ENCODE peak calls at places on chromosomes 1 and 21, in five cellular contexts. One of them, this sample, is unnamed. For H3K4me1, the result is how much of the 10 kb centered on the place peaks cover.

GRCh38 chr1:61254629-61255323 is 172.4 kb downstream of the NFIA start:
- DNase-seq in PC-3: peak
- DNase-seq in upper lobe of right lung: no peak
- DNase-seq in K562: no peak
- DNase-seq in stomach: no peak
- DNase-seq in this sample: no peak

GRCh38 chr21:24514081-24514733 is 1093.1 kb downstream of the MRPL39 start:
- DNase-seq in PC-3: peak
- DNase-seq in upper lobe of right lung: no peak
- DNase-seq in K562: no peak
- DNase-seq in stomach: no peak
- DNase-seq in this sample: no peak

GRCh38 chr1:48767957-48768510 is 8.7 kb downstream of the BEND5 start:
- DNase-seq in PC-3: no peak
- DNase-seq in upper lobe of right lung: no peak
- DNase-seq in K562: no peak
- DNase-seq in stomach: no peak
- DNase-seq in this sample: no peak

GRCh38 chr1:1032428-1032827 is 12.5 kb downstream of the AGRN start:
- DNase-seq in PC-3: no peak
- DNase-seq in upper lobe of right lung: no peak
- DNase-seq in K562: no peak
- DNase-seq in stomach: peak
- DNase-seq in this sample: no peak

GRCh38 chr1:209800984-209801834 is 4.7 kb downstream of the IRF6 start:
- DNase-seq in PC-3: no peak
- DNase-seq in upper lobe of right lung: no peak
- DNase-seq in K562: no peak
- DNase-seq in stomach: peak
- DNase-seq in this sample: no peak

GRCh38 chr1:222794656-222795474 is 20.0 kb upstream of the DISP1 start:
- DNase-seq in PC-3: peak
- DNase-seq in upper lobe of right lung: no peak
- DNase-seq in K562: no peak
- DNase-seq in stomach: peak
- DNase-seq in this sample: no peak

GRCh38 chr1:21594495-21594894 is 74.7 kb downstream of the RAP1GAP start:
- DNase-seq in PC-3: peak
- DNase-seq in upper lobe of right lung: no peak
- DNase-seq in K562: no peak
- DNase-seq in stomach: no peak
- DNase-seq in this sample: no peak

GRCh38 chr1:53172751-53173498 is 23.7 kb upstream of the CPT2 start:
- DNase-seq in PC-3: peak
- DNase-seq in upper lobe of right lung: no peak
- DNase-seq in K562: peak
- DNase-seq in stomach: no peak
- DNase-seq in this sample: no peak

GRCh38 chr1:101592861-101593260 is 356.0 kb downstream of the S1PR1 start:
- DNase-seq in PC-3: no peak
- DNase-seq in upper lobe of right lung: no peak
- DNase-seq in K562: no peak
- DNase-seq in stomach: no peak
- DNase-seq in this sample: no peak

GRCh38 chr1:206590025-206590834 is 22.0 kb downstream of the EIF2D start:
- DNase-seq in PC-3: peak
- DNase-seq in upper lobe of right lung: no peak
- DNase-seq in K562: peak
- DNase-seq in stomach: no peak
- DNase-seq in this sample: no peak

GRCh38 chr1:167836197-167836596 is 77.7 kb downstream of the ADCY10 start:
- DNase-seq in PC-3: no peak
- DNase-seq in upper lobe of right lung: no peak
- DNase-seq in K562: no peak
- DNase-seq in stomach: no peak
- DNase-seq in this sample: no peak

GRCh38 chr1:203281851-203282661 is 23.3 kb upstream of the BTG2 start:
- DNase-seq in PC-3: no peak
- DNase-seq in upper lobe of right lung: no peak
- DNase-seq in K562: no peak
- DNase-seq in stomach: no peak
- DNase-seq in this sample: no peak
- H3K4me1 ChIP-seq in PC-3: under half
- H3K4me1 ChIP-seq in upper lobe of right lung: under half
- H3K4me1 ChIP-seq in K562: under half
- H3K4me1 ChIP-seq in stomach: half or more
- H3K4me1 ChIP-seq in this sample: half or more

GRCh38 chr1:207805841-207806421 is 54.1 kb downstream of the CD46 start:
- DNase-seq in PC-3: peak
- DNase-seq in upper lobe of right lung: no peak
- DNase-seq in K562: peak
- DNase-seq in stomach: peak
- DNase-seq in this sample: peak

GRCh38 chr1:207808911-207809555 is 57.2 kb downstream of the CD46 start:
- DNase-seq in PC-3: no peak
- DNase-seq in upper lobe of right lung: no peak
- DNase-seq in K562: no peak
- DNase-seq in stomach: no peak
- DNase-seq in this sample: no peak

GRCh38 chr1:207806531-207807394 is 54.9 kb downstream of the CD46 start:
- DNase-seq in PC-3: peak
- DNase-seq in upper lobe of right lung: no peak
- DNase-seq in K562: no peak
- DNase-seq in stomach: no peak
- DNase-seq in this sample: no peak

GRCh38 chr1:207808322-207808705 is 56.5 kb downstream of the CD46 start:
- DNase-seq in PC-3: no peak
- DNase-seq in upper lobe of right lung: no peak
- DNase-seq in K562: no peak
- DNase-seq in stomach: no peak
- DNase-seq in this sample: no peak

DNA sequence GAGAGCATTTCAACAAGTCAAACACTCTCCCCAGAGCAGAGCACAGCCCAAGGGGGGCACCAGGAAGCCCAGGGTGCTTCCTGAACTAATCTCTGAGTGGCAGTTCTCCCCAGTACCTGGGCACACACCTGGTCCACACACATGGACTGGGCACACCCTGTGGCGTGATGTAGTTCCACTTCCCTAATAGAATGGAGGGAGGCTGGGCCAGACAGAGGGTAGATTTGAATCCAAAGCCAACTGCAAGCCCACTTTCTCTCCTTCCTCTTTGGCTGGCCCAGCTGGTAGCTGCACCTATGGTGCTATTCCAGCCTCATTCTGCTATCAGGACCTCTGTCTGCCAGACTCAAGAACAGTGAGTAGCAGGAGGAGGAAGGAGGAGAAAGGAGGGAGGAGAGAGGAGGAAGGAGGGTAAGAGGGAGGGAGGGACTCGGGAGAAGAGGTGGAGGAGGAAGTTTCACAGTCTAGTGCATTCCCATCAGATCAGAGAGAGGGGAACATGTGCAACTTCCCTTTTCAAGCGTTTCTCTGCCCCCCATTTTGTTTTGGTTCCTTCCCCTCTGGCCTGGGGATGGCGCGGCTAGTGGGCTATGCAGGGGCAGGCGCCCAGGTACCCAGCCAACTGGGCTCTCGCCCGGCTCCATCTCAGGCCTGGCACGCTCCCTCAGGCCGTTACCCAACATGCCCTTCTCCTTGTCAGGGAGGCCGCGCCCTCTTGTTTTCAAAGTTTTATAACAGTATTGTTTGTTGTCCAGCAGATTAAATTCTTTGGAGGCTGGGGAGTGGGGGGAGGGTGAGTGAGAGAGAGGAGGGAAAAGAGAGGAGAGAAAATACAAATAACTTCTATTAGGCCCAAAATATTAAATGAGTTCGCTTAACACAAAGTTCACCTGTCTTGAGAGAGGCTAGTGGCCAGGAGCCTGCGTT is 55.8 kb downstream of the CD46 start:
- DNase-seq in PC-3: no peak
- DNase-seq in upper lobe of right lung: no peak
- DNase-seq in K562: no peak
- DNase-seq in stomach: peak
- DNase-seq in this sample: peak
- TF ChIP-seq CTCF in PC-3: no peak
- TF ChIP-seq CTCF in upper lobe of right lung: no peak
- TF ChIP-seq CTCF in K562: no peak
- TF ChIP-seq CTCF in stomach: no peak
- TF ChIP-seq CTCF in this sample: no peak

GRCh38 chr1:65260851-65261473 is 48.4 kb upstream of the DNAJC6 start:
- DNase-seq in PC-3: peak
- DNase-seq in upper lobe of right lung: no peak
- DNase-seq in K562: peak
- DNase-seq in stomach: no peak
- DNase-seq in this sample: no peak
- H3K27ac ChIP-seq in PC-3: peak
- H3K27ac ChIP-seq in upper lobe of right lung: no peak
- H3K27ac ChIP-seq in K562: peak
- H3K27ac ChIP-seq in stomach: no peak
- H3K27ac ChIP-seq in this sample: no peak

GRCh38 chr1:178529364-178530036 is 16.6 kb downstream of the TEX35 start:
- DNase-seq in PC-3: no peak
- DNase-seq in upper lobe of right lung: no peak
- DNase-seq in K562: no peak
- DNase-seq in stomach: no peak
- DNase-seq in this sample: no peak

GRCh38 chr1:178530037-178530402 is 17.1 kb downstream of the TEX35 start:
- DNase-seq in PC-3: peak
- DNase-seq in upper lobe of right lung: no peak
- DNase-seq in K562: no peak
- DNase-seq in stomach: no peak
- DNase-seq in this sample: no peak

GRCh38 chr1:178531897-178532296 is 19.0 kb downstream of the TEX35 start:
- DNase-seq in PC-3: no peak
- DNase-seq in upper lobe of right lung: no peak
- DNase-seq in K562: no peak
- DNase-seq in stomach: no peak
- DNase-seq in this sample: no peak

GRCh38 chr1:178528963-178529355 is 16.1 kb downstream of the TEX35 start:
- DNase-seq in PC-3: no peak
- DNase-seq in upper lobe of right lung: no peak
- DNase-seq in K562: no peak
- DNase-seq in stomach: no peak
- DNase-seq in this sample: no peak

DNA sequence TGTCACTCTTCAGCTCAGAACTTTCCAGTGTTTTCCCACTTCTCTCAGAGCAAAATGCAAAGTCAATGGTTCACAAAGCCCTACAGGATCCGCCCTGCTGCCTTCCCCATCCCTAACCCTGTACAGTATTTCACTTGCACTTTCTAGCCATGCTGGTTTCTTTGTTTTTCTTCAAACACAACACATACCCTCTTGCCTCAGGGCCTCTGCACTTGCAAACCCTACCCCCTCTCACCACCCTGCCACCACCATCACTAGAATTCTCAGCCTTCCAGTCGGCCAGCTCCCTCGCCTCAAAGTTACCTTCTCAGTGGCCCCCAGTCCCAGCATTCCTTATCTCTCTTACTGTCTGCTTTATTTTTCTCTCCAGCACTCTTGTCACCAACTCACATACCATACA is 17.6 kb downstream of the TEX35 start:
- DNase-seq in PC-3: peak
- DNase-seq in upper lobe of right lung: no peak
- DNase-seq in K562: no peak
- DNase-seq in stomach: no peak
- DNase-seq in this sample: no peak
- H3K4me1 ChIP-seq in PC-3: under half
- H3K4me1 ChIP-seq in upper lobe of right lung: under half
- H3K4me1 ChIP-seq in K562: under half
- H3K4me1 ChIP-seq in stomach: under half
- H3K4me1 ChIP-seq in this sample: under half

GRCh38 chr1:58883888-58884482 is 100.1 kb upstream of the JUN start:
- DNase-seq in PC-3: no peak
- DNase-seq in upper lobe of right lung: no peak
- DNase-seq in K562: peak
- DNase-seq in stomach: no peak
- DNase-seq in this sample: no peak
- TF ChIP-seq CTCF in PC-3: no peak
- TF ChIP-seq CTCF in upper lobe of right lung: no peak
- TF ChIP-seq CTCF in K562: no peak
- TF ChIP-seq CTCF in stomach: no peak
- TF ChIP-seq CTCF in this sample: no peak

GRCh38 chr1:181086926-181087325 is 1.6 kb upstream of the IER5 start:
- DNase-seq in PC-3: peak
- DNase-seq in upper lobe of right lung: no peak
- DNase-seq in K562: no peak
- DNase-seq in stomach: no peak
- DNase-seq in this sample: no peak
- H3K27ac ChIP-seq in PC-3: peak
- H3K27ac ChIP-seq in upper lobe of right lung: no peak
- H3K27ac ChIP-seq in K562: peak
- H3K27ac ChIP-seq in stomach: no peak
- H3K27ac ChIP-seq in this sample: no peak

DNA sequence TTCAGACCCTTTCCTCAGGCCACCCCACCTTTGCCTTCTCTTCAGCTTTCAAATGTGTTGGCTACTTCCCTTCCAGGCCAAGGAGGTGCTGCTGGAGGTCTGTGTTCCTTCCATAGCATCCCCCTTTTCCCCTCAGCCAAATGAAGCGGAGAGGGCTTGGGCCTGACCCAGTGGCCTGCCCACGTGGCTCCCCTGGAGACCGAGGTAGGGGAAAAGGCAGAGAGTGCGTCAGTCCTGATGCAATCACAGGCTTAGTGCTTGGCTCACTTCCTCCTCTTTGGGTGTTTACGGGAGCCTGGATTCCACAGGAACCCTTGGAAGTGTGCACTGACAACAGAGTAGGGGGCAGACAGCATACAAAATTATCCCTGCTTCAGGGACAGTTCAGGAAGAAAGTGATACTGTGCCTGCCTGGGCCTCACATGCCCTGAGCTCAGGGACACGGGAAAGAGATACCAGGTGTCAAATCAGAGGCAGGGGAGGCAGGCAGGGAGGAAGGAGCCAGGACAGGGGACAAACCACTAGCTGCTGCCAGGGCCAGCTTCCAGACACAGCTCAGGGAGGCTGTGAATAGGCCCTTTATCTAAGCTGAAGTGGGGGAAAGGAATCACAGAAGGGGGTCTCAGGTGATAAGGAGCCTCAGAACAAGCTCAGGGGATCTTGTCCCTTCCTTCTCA is 16.6 kb upstream of the PTP4A2 start:
- DNase-seq in PC-3: peak
- DNase-seq in upper lobe of right lung: peak
- DNase-seq in K562: peak
- DNase-seq in stomach: peak
- DNase-seq in this sample: peak
- H3K4me1 ChIP-seq in PC-3: under half
- H3K4me1 ChIP-seq in upper lobe of right lung: under half
- H3K4me1 ChIP-seq in K562: half or more
- H3K4me1 ChIP-seq in stomach: under half
- H3K4me1 ChIP-seq in this sample: under half

GRCh38 chr21:14722841-14723483 is 176.8 kb upstream of the SAMSN1 start:
- DNase-seq in PC-3: no peak
- DNase-seq in upper lobe of right lung: no peak
- DNase-seq in K562: no peak
- DNase-seq in stomach: no peak
- DNase-seq in this sample: no peak
- TF ChIP-seq CTCF in PC-3: no peak
- TF ChIP-seq CTCF in upper lobe of right lung: no peak
- TF ChIP-seq CTCF in K562: no peak
- TF ChIP-seq CTCF in stomach: no peak
- TF ChIP-seq CTCF in this sample: no peak